ENCODE peak calls at places on chromosome 19, in seven cellular contexts. One of them, this sample, is unnamed.

GRCh38 chr19:55525289-55526101 is 11.4 kb downstream of the SBK2 start:
- DNase-seq in left ventricle myocardium inferior: no peak
- DNase-seq in tibial artery: no peak
- DNase-seq in left lung: no peak
- DNase-seq in PC-3: no peak
- DNase-seq in neural progenitor cell: no peak
- DNase-seq in dorsolateral prefrontal cortex: no peak
- DNase-seq in this sample: no peak

GRCh38 chr19:14432817-14433453 is at the start of gene PKN1:
- DNase-seq in left ventricle myocardium inferior: peak; percentile 76
- DNase-seq in tibial artery: no peak
- DNase-seq in left lung: peak; percentile 44
- DNase-seq in PC-3: peak; percentile 46
- DNase-seq in neural progenitor cell: peak; percentile 91
- DNase-seq in dorsolateral prefrontal cortex: peak; percentile 77
- DNase-seq in this sample: no peak

GRCh38 chr19:14944456-14944855 is 3.2 kb downstream of the OR7C2 start:
- DNase-seq in left ventricle myocardium inferior: no peak
- DNase-seq in tibial artery: no peak
- DNase-seq in left lung: no peak
- DNase-seq in PC-3: no peak
- DNase-seq in neural progenitor cell: no peak
- DNase-seq in dorsolateral prefrontal cortex: no peak
- DNase-seq in this sample: no peak

GRCh38 chr19:14081797-14082674 is 3.5 kb downstream of the C19orf67 start:
- DNase-seq in left ventricle myocardium inferior: peak; percentile 45
- DNase-seq in tibial artery: peak; percentile 48
- DNase-seq in left lung: no peak
- DNase-seq in PC-3: peak; percentile 17
- DNase-seq in neural progenitor cell: peak; percentile 34
- DNase-seq in dorsolateral prefrontal cortex: no peak
- DNase-seq in this sample: peak; percentile 82

GRCh38 chr19:17311455-17312248 is 2.3 kb downstream of the DDA1 start:
- DNase-seq in left ventricle myocardium inferior: no peak
- DNase-seq in tibial artery: no peak
- DNase-seq in left lung: no peak
- DNase-seq in PC-3: peak; percentile 82
- DNase-seq in neural progenitor cell: no peak
- DNase-seq in dorsolateral prefrontal cortex: no peak
- DNase-seq in this sample: peak; percentile 63

GRCh38 chr19:46067691-46068090 is 26.9 kb upstream of the IGFL4 start:
- DNase-seq in left ventricle myocardium inferior: no peak
- DNase-seq in tibial artery: no peak
- DNase-seq in left lung: no peak
- DNase-seq in PC-3: peak; percentile 14
- DNase-seq in neural progenitor cell: no peak
- DNase-seq in dorsolateral prefrontal cortex: no peak
- DNase-seq in this sample: no peak

GRCh38 chr19:51903192-51903591 is 1.6 kb downstream of the ZNF649 start:
- DNase-seq in left ventricle myocardium inferior: no peak
- DNase-seq in tibial artery: no peak
- DNase-seq in left lung: no peak
- DNase-seq in PC-3: no peak
- DNase-seq in neural progenitor cell: no peak
- DNase-seq in dorsolateral prefrontal cortex: peak; percentile 49
- DNase-seq in this sample: no peak

GRCh38 chr19:41298327-41298964 is 11.5 kb upstream of the CCDC97 start:
- DNase-seq in left ventricle myocardium inferior: peak; percentile 79
- DNase-seq in tibial artery: peak; percentile 84
- DNase-seq in left lung: peak; percentile 93
- DNase-seq in PC-3: no peak
- DNase-seq in neural progenitor cell: no peak
- DNase-seq in dorsolateral prefrontal cortex: peak; percentile 48
- DNase-seq in this sample: no peak

GRCh38 chr19:19782783-19783182 is 38.8 kb downstream of the ZNF506 start:
- DNase-seq in left ventricle myocardium inferior: no peak
- DNase-seq in tibial artery: no peak
- DNase-seq in left lung: no peak
- DNase-seq in PC-3: no peak
- DNase-seq in neural progenitor cell: no peak
- DNase-seq in dorsolateral prefrontal cortex: no peak
- DNase-seq in this sample: no peak

GRCh38 chr19:20162821-20163220 is 4.2 kb upstream of the ZNF486 start:
- DNase-seq in left ventricle myocardium inferior: no peak
- DNase-seq in tibial artery: no peak
- DNase-seq in left lung: no peak
- DNase-seq in PC-3: no peak
- DNase-seq in neural progenitor cell: no peak
- DNase-seq in dorsolateral prefrontal cortex: no peak
- DNase-seq in this sample: no peak

GRCh38 chr19:35722461-35722860 is 4.7 kb downstream of the KMT2B start:
- DNase-seq in left ventricle myocardium inferior: no peak
- DNase-seq in tibial artery: no peak
- DNase-seq in left lung: no peak
- DNase-seq in PC-3: no peak
- DNase-seq in neural progenitor cell: no peak
- DNase-seq in dorsolateral prefrontal cortex: no peak
- DNase-seq in this sample: no peak

GRCh38 chr19:482186-483041 is 13.9 kb upstream of the MADCAM1 start:
- DNase-seq in left ventricle myocardium inferior: no peak
- DNase-seq in tibial artery: no peak
- DNase-seq in left lung: no peak
- DNase-seq in PC-3: no peak
- DNase-seq in neural progenitor cell: peak; percentile 48
- DNase-seq in dorsolateral prefrontal cortex: no peak
- DNase-seq in this sample: no peak

GRCh38 chr19:55172741-55173140 is 6.3 kb upstream of the DNAAF3 start:
- DNase-seq in left ventricle myocardium inferior: no peak
- DNase-seq in tibial artery: no peak
- DNase-seq in left lung: no peak
- DNase-seq in PC-3: peak; percentile 73
- DNase-seq in neural progenitor cell: no peak
- DNase-seq in dorsolateral prefrontal cortex: no peak
- DNase-seq in this sample: peak; percentile 56

GRCh38 chr19:13181747-13182388 is 31.7 kb downstream of the IER2 start:
- DNase-seq in left ventricle myocardium inferior: peak; percentile 85
- DNase-seq in tibial artery: peak; percentile 68
- DNase-seq in left lung: peak; percentile 58
- DNase-seq in PC-3: peak; percentile 66
- DNase-seq in neural progenitor cell: no peak
- DNase-seq in dorsolateral prefrontal cortex: peak; percentile 73
- DNase-seq in this sample: no peak

GRCh38 chr19:55169136-55169535 is 2.7 kb upstream of the DNAAF3 start:
- DNase-seq in left ventricle myocardium inferior: no peak
- DNase-seq in tibial artery: no peak
- DNase-seq in left lung: no peak
- DNase-seq in PC-3: no peak
- DNase-seq in neural progenitor cell: no peak
- DNase-seq in dorsolateral prefrontal cortex: no peak
- DNase-seq in this sample: no peak

GRCh38 chr19:57437931-57438330 is 2.8 kb downstream of the ZNF749 start:
- DNase-seq in left ventricle myocardium inferior: no peak
- DNase-seq in tibial artery: no peak
- DNase-seq in left lung: no peak
- DNase-seq in PC-3: no peak
- DNase-seq in neural progenitor cell: no peak
- DNase-seq in dorsolateral prefrontal cortex: no peak
- DNase-seq in this sample: no peak

GRCh38 chr19:29571181-29571580 is 34.9 kb upstream of the POP4 start:
- DNase-seq in left ventricle myocardium inferior: no peak
- DNase-seq in tibial artery: no peak
- DNase-seq in left lung: no peak
- DNase-seq in PC-3: no peak
- DNase-seq in neural progenitor cell: no peak
- DNase-seq in dorsolateral prefrontal cortex: no peak
- DNase-seq in this sample: no peak
- H3K27me3 ChIP-seq in left ventricle myocardium inferior: peaks cover 92% of the 10 kb centered on the region
- H3K27me3 ChIP-seq in tibial artery: peaks cover 34% of the 10 kb centered on the region
- H3K27me3 ChIP-seq in left lung: peaks cover 65% of the 10 kb centered on the region
- H3K27me3 ChIP-seq in PC-3: peaks cover 52% of the 10 kb centered on the region
- H3K27me3 ChIP-seq in neural progenitor cell: peaks cover 47% of the 10 kb centered on the region
- H3K27me3 ChIP-seq in dorsolateral prefrontal cortex: no peaks in the 10 kb centered on the region
- H3K27me3 ChIP-seq in this sample: no peaks in the 10 kb centered on the region

GRCh38 chr19:7292352-7292949 is 1.8 kb downstream of the INSR start:
- DNase-seq in left ventricle myocardium inferior: no peak
- DNase-seq in tibial artery: no peak
- DNase-seq in left lung: no peak
- DNase-seq in PC-3: no peak
- DNase-seq in neural progenitor cell: no peak
- DNase-seq in dorsolateral prefrontal cortex: no peak
- DNase-seq in this sample: no peak

GRCh38 chr19:7293795-7294570 is at the start of gene INSR:
- DNase-seq in left ventricle myocardium inferior: peak; percentile 91
- DNase-seq in tibial artery: peak; percentile 87
- DNase-seq in left lung: peak; percentile 88
- DNase-seq in PC-3: peak; percentile 94
- DNase-seq in neural progenitor cell: peak; percentile 93
- DNase-seq in dorsolateral prefrontal cortex: peak; percentile 93
- DNase-seq in this sample: peak; percentile 54

GRCh38 chr19:7292950-7293794 is 1.0 kb downstream of the INSR start:
- DNase-seq in left ventricle myocardium inferior: peak; percentile 45
- DNase-seq in tibial artery: peak; percentile 35
- DNase-seq in left lung: peak; percentile 37
- DNase-seq in PC-3: no peak
- DNase-seq in neural progenitor cell: peak; percentile 36
- DNase-seq in dorsolateral prefrontal cortex: peak; percentile 53
- DNase-seq in this sample: no peak

GRCh38 chr19:7295912-7296486 is 1.8 kb upstream of the INSR start:
- DNase-seq in left ventricle myocardium inferior: no peak
- DNase-seq in tibial artery: no peak
- DNase-seq in left lung: no peak
- DNase-seq in PC-3: no peak
- DNase-seq in neural progenitor cell: no peak
- DNase-seq in dorsolateral prefrontal cortex: no peak
- DNase-seq in this sample: no peak

GRCh38 chr19:7294571-7295212 is 478 bp upstream of the INSR start:
- DNase-seq in left ventricle myocardium inferior: peak; percentile 82
- DNase-seq in tibial artery: peak; percentile 78
- DNase-seq in left lung: peak; percentile 78
- DNase-seq in PC-3: peak; percentile 48
- DNase-seq in neural progenitor cell: peak; percentile 69
- DNase-seq in dorsolateral prefrontal cortex: peak; percentile 80
- DNase-seq in this sample: no peak
- TF ChIP-seq CTCF in left ventricle myocardium inferior: peak; percentile 58
- TF ChIP-seq CTCF in tibial artery: peak; percentile 59
- TF ChIP-seq CTCF in left lung: no peak
- TF ChIP-seq CTCF in PC-3: peak; percentile 57
- TF ChIP-seq CTCF in neural progenitor cell: peak; percentile 41
- TF ChIP-seq CTCF in dorsolateral prefrontal cortex: peak; percentile 49
- TF ChIP-seq CTCF in this sample: no peak

DNA sequence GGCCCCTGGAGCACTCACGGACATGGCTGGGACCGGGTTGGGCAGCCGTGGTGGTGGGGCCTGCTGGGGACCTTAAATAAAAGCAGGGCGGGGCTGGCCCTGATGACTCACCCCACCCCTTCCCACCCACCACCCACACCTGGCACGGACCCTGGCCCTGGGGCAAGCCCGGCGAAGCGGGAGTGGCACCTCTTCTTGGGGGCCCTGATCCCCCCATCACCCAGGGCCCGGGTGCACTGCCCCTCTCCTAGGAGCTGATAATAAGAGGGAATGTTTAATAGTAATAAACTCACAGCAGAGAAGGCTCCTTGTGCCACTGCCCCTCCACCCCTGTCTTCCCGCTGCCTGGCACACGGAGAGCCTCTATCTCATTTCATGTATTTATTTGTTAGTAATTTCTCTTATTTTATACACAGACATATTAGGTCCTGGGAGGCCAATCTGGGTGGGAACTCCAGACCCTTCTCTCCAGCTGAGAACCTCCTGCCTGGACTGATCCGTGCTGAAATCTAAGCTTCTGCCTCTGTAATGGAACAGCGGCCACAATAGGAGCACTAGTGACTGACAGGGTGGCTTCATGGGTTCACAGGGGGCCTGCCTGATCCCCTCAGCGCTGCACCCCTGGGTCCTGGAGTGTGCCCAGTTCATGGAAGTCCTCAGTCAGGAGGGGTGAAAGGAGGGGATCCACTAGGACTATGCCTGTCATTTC is at the start of gene LGALS7:
- DNase-seq in left ventricle myocardium inferior: no peak
- DNase-seq in tibial artery: no peak
- DNase-seq in left lung: no peak
- DNase-seq in PC-3: no peak
- DNase-seq in neural progenitor cell: no peak
- DNase-seq in dorsolateral prefrontal cortex: peak; percentile 15
- DNase-seq in this sample: no peak
- H3K27me3 ChIP-seq in left ventricle myocardium inferior: no peaks in the 10 kb centered on the region
- H3K27me3 ChIP-seq in tibial artery: no peaks in the 10 kb centered on the region
- H3K27me3 ChIP-seq in left lung: no peaks in the 10 kb centered on the region
- H3K27me3 ChIP-seq in PC-3: no peaks in the 10 kb centered on the region
- H3K27me3 ChIP-seq in neural progenitor cell: peaks cover 11% of the 10 kb centered on the region
- H3K27me3 ChIP-seq in dorsolateral prefrontal cortex: no peaks in the 10 kb centered on the region
- H3K27me3 ChIP-seq in this sample: no peaks in the 10 kb centered on the region

GRCh38 chr19:1777149-1777548 is 23.8 kb downstream of the ONECUT3 start:
- DNase-seq in left ventricle myocardium inferior: no peak
- DNase-seq in tibial artery: no peak
- DNase-seq in left lung: no peak
- DNase-seq in PC-3: no peak
- DNase-seq in neural progenitor cell: no peak
- DNase-seq in dorsolateral prefrontal cortex: no peak
- DNase-seq in this sample: no peak

GRCh38 chr19:1783354-1783753 is 28.7 kb downstream of the ATP8B3 start:
- DNase-seq in left ventricle myocardium inferior: no peak
- DNase-seq in tibial artery: no peak
- DNase-seq in left lung: no peak
- DNase-seq in PC-3: no peak
- DNase-seq in neural progenitor cell: no peak
- DNase-seq in dorsolateral prefrontal cortex: no peak
- DNase-seq in this sample: no peak

GRCh38 chr19:1782501-1782900 is 29.2 kb downstream of the ONECUT3 start:
- DNase-seq in left ventricle myocardium inferior: no peak
- DNase-seq in tibial artery: no peak
- DNase-seq in left lung: no peak
- DNase-seq in PC-3: no peak
- DNase-seq in neural progenitor cell: no peak
- DNase-seq in dorsolateral prefrontal cortex: no peak
- DNase-seq in this sample: no peak

GRCh38 chr19:1779604-1779973 is 26.3 kb downstream of the ONECUT3 start:
- DNase-seq in left ventricle myocardium inferior: no peak
- DNase-seq in tibial artery: no peak
- DNase-seq in left lung: no peak
- DNase-seq in PC-3: no peak
- DNase-seq in neural progenitor cell: no peak
- DNase-seq in dorsolateral prefrontal cortex: no peak
- DNase-seq in this sample: no peak

DNA sequence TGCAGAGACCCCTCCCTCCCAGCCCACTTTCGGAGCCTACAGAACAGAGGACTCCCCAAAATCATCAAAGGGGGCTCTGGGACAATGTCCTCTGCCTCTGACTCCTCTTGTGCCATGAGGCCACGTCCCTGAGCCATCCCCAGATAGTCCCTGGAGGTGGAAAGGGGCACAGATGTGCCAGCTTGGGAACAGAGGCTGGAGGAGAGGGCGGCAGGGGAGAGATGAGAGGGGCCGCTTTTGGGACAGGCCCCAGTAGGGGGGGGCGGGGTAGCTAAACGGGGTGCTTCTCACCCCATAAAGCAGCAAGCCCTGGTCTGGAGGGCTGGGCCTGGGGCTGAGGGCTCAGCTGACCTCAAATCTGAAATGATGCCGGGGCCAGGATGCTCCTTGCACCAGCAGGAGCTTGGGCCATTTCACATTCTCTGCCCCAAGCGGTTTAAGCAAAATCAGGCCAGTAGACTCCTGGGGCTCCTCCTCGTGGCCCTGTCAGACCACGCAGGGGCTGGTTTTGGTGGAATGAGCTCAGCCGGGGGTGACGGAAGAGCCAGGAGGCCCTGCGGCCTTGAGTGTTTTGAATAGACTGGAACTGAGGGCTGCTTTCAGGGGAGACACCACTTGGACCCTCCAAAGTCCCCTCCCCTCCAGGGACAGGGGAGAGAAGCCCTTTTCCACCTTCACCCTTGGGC is 27.1 kb downstream of the ONECUT3 start:
- DNase-seq in left ventricle myocardium inferior: no peak
- DNase-seq in tibial artery: no peak
- DNase-seq in left lung: no peak
- DNase-seq in PC-3: peak; percentile 52
- DNase-seq in neural progenitor cell: no peak
- DNase-seq in dorsolateral prefrontal cortex: no peak
- DNase-seq in this sample: no peak
- TF ChIP-seq CTCF in left ventricle myocardium inferior: no peak
- TF ChIP-seq CTCF in tibial artery: no peak
- TF ChIP-seq CTCF in left lung: no peak
- TF ChIP-seq CTCF in PC-3: peak; percentile 36
- TF ChIP-seq CTCF in neural progenitor cell: no peak
- TF ChIP-seq CTCF in dorsolateral prefrontal cortex: no peak
- TF ChIP-seq CTCF in this sample: peak; percentile 17

This sample was measured in bronchial epithelial cell.